ENCODE peak calls at places on chromosomes 2 and 18, in ten cellular contexts. One of them, this sample, is unnamed.

GRCh38 chr2:195503208-195503607 is 153.8 kb upstream of the SLC39A10 start:
- DNase-seq in NCI-H1092: no peak
- DNase-seq in H1: no peak
- DNase-seq in epithelial cell of esophagus: no peak
- DNase-seq in mesothelial cell of epicardium: no peak
- DNase-seq in left ventricle myocardium inferior: no peak
- DNase-seq in posterior vena cava: no peak
- DNase-seq in HS-27A: no peak
- DNase-seq in Right ventricle myocardium superior: no peak
- DNase-seq in NAMALWA: no peak
- DNase-seq in this sample: no peak

GRCh38 chr2:42359304-42359749 is 1.7 kb downstream of the COX7A2L start:
- DNase-seq in NAMALWA: peak
- DNase-seq in NCI-H1092: no peak
- DNase-seq in left ventricle myocardium inferior: no peak
- DNase-seq in mesothelial cell of epicardium: no peak
- DNase-seq in epithelial cell of esophagus: no peak
- DNase-seq in posterior vena cava: no peak
- DNase-seq in H1: no peak
- DNase-seq in Right ventricle myocardium superior: no peak
- DNase-seq in HS-27A: no peak
- DNase-seq in this sample: peak

GRCh38 chr2:170651603-170652002 is 63.5 kb upstream of the SP5 start:
- DNase-seq in HS-27A: no peak
- DNase-seq in Right ventricle myocardium superior: no peak
- DNase-seq in NAMALWA: no peak
- DNase-seq in H1: no peak
- DNase-seq in left ventricle myocardium inferior: no peak
- DNase-seq in mesothelial cell of epicardium: no peak
- DNase-seq in epithelial cell of esophagus: no peak
- DNase-seq in posterior vena cava: no peak
- DNase-seq in NCI-H1092: no peak
- DNase-seq in this sample: no peak

GRCh38 chr2:204613635-204614034 is 68.4 kb downstream of the PARD3B start:
- DNase-seq in epithelial cell of esophagus: no peak
- DNase-seq in mesothelial cell of epicardium: no peak
- DNase-seq in Right ventricle myocardium superior: no peak
- DNase-seq in posterior vena cava: no peak
- DNase-seq in NAMALWA: no peak
- DNase-seq in left ventricle myocardium inferior: no peak
- DNase-seq in HS-27A: no peak
- DNase-seq in NCI-H1092: no peak
- DNase-seq in H1: no peak
- DNase-seq in this sample: no peak

GRCh38 chr2:127568128-127568527 is 32.6 kb downstream of the MYO7B start:
- DNase-seq in mesothelial cell of epicardium: no peak
- DNase-seq in NCI-H1092: no peak
- DNase-seq in left ventricle myocardium inferior: no peak
- DNase-seq in Right ventricle myocardium superior: no peak
- DNase-seq in H1: no peak
- DNase-seq in posterior vena cava: peak
- DNase-seq in epithelial cell of esophagus: no peak
- DNase-seq in HS-27A: no peak
- DNase-seq in NAMALWA: no peak
- DNase-seq in this sample: no peak

GRCh38 chr2:951224-952006 is 766 bp downstream of the SNTG2 start:
- DNase-seq in H1: no peak
- DNase-seq in posterior vena cava: no peak
- DNase-seq in epithelial cell of esophagus: no peak
- DNase-seq in Right ventricle myocardium superior: no peak
- DNase-seq in NCI-H1092: no peak
- DNase-seq in mesothelial cell of epicardium: no peak
- DNase-seq in HS-27A: no peak
- DNase-seq in left ventricle myocardium inferior: no peak
- DNase-seq in NAMALWA: no peak
- DNase-seq in this sample: no peak

GRCh38 chr18:8367217-8367988 is 241.8 kb upstream of the RAB12 start:
- DNase-seq in posterior vena cava: no peak
- DNase-seq in left ventricle myocardium inferior: no peak
- DNase-seq in HS-27A: no peak
- DNase-seq in NAMALWA: no peak
- DNase-seq in mesothelial cell of epicardium: peak
- DNase-seq in NCI-H1092: peak
- DNase-seq in Right ventricle myocardium superior: peak
- DNase-seq in H1: peak
- DNase-seq in epithelial cell of esophagus: peak
- DNase-seq in this sample: peak

GRCh38 chr18:6645246-6645645 is 84.3 kb upstream of the ARHGAP28 start:
- DNase-seq in H1: no peak
- DNase-seq in left ventricle myocardium inferior: no peak
- DNase-seq in NAMALWA: no peak
- DNase-seq in NCI-H1092: no peak
- DNase-seq in Right ventricle myocardium superior: no peak
- DNase-seq in epithelial cell of esophagus: no peak
- DNase-seq in mesothelial cell of epicardium: no peak
- DNase-seq in posterior vena cava: no peak
- DNase-seq in HS-27A: no peak
- DNase-seq in this sample: no peak

GRCh38 chr2:40760071-40760666 is 308.3 kb upstream of the SLC8A1 start:
- DNase-seq in NCI-H1092: no peak
- DNase-seq in Right ventricle myocardium superior: no peak
- DNase-seq in posterior vena cava: no peak
- DNase-seq in left ventricle myocardium inferior: no peak
- DNase-seq in mesothelial cell of epicardium: no peak
- DNase-seq in NAMALWA: peak
- DNase-seq in epithelial cell of esophagus: peak
- DNase-seq in H1: no peak
- DNase-seq in HS-27A: no peak
- DNase-seq in this sample: peak

GRCh38 chr2:96523659-96524481 is 12.7 kb upstream of the ARID5A start:
- DNase-seq in Right ventricle myocardium superior: no peak
- DNase-seq in mesothelial cell of epicardium: no peak
- DNase-seq in NCI-H1092: no peak
- DNase-seq in H1: no peak
- DNase-seq in posterior vena cava: peak
- DNase-seq in left ventricle myocardium inferior: no peak
- DNase-seq in epithelial cell of esophagus: no peak
- DNase-seq in NAMALWA: no peak
- DNase-seq in HS-27A: no peak
- DNase-seq in this sample: no peak

GRCh38 chr2:230865766-230866703 is 1.3 kb downstream of the ITM2C start:
- DNase-seq in left ventricle myocardium inferior: no peak
- DNase-seq in HS-27A: no peak
- DNase-seq in NCI-H1092: no peak
- DNase-seq in epithelial cell of esophagus: no peak
- DNase-seq in posterior vena cava: no peak
- DNase-seq in H1: no peak
- DNase-seq in mesothelial cell of epicardium: no peak
- DNase-seq in Right ventricle myocardium superior: peak
- DNase-seq in NAMALWA: no peak
- DNase-seq in this sample: peak

GRCh38 chr2:10080536-10081304 is 509 bp upstream of the CYS1 start:
- DNase-seq in HS-27A: no peak
- DNase-seq in H1: no peak
- DNase-seq in Right ventricle myocardium superior: no peak
- DNase-seq in left ventricle myocardium inferior: no peak
- DNase-seq in epithelial cell of esophagus: no peak
- DNase-seq in posterior vena cava: no peak
- DNase-seq in NCI-H1092: no peak
- DNase-seq in mesothelial cell of epicardium: no peak
- DNase-seq in NAMALWA: no peak
- DNase-seq in this sample: peak

GRCh38 chr18:9218052-9218451 is 81.5 kb downstream of the ANKRD12 start:
- DNase-seq in NAMALWA: no peak
- DNase-seq in left ventricle myocardium inferior: no peak
- DNase-seq in epithelial cell of esophagus: no peak
- DNase-seq in HS-27A: no peak
- DNase-seq in NCI-H1092: no peak
- DNase-seq in H1: no peak
- DNase-seq in mesothelial cell of epicardium: no peak
- DNase-seq in posterior vena cava: no peak
- DNase-seq in Right ventricle myocardium superior: no peak
- DNase-seq in this sample: no peak

GRCh38 chr2:35495182-35495581 is 860.4 kb upstream of the CRIM1 start:
- DNase-seq in HS-27A: no peak
- DNase-seq in NAMALWA: no peak
- DNase-seq in mesothelial cell of epicardium: no peak
- DNase-seq in left ventricle myocardium inferior: no peak
- DNase-seq in epithelial cell of esophagus: no peak
- DNase-seq in H1: no peak
- DNase-seq in Right ventricle myocardium superior: no peak
- DNase-seq in NCI-H1092: no peak
- DNase-seq in posterior vena cava: no peak
- DNase-seq in this sample: no peak

GRCh38 chr18:35971661-35972196 is 750 bp upstream of the RMP24 start:
- DNase-seq in mesothelial cell of epicardium: no peak
- DNase-seq in Right ventricle myocardium superior: no peak
- DNase-seq in NCI-H1092: no peak
- DNase-seq in left ventricle myocardium inferior: no peak
- DNase-seq in H1: no peak
- DNase-seq in NAMALWA: no peak
- DNase-seq in epithelial cell of esophagus: no peak
- DNase-seq in HS-27A: no peak
- DNase-seq in posterior vena cava: no peak
- DNase-seq in this sample: no peak

GRCh38 chr2:237096911-237097310 is 11.2 kb downstream of the COPS8 start:
- DNase-seq in epithelial cell of esophagus: peak
- DNase-seq in HS-27A: no peak
- DNase-seq in NCI-H1092: no peak
- DNase-seq in H1: no peak
- DNase-seq in mesothelial cell of epicardium: no peak
- DNase-seq in left ventricle myocardium inferior: no peak
- DNase-seq in NAMALWA: no peak
- DNase-seq in Right ventricle myocardium superior: no peak
- DNase-seq in posterior vena cava: no peak
- DNase-seq in this sample: no peak

GRCh38 chr2:215718890-215719289 is 283.0 kb upstream of the FN1 start:
- DNase-seq in posterior vena cava: no peak
- DNase-seq in NCI-H1092: no peak
- DNase-seq in mesothelial cell of epicardium: no peak
- DNase-seq in H1: no peak
- DNase-seq in HS-27A: no peak
- DNase-seq in epithelial cell of esophagus: no peak
- DNase-seq in NAMALWA: no peak
- DNase-seq in left ventricle myocardium inferior: no peak
- DNase-seq in Right ventricle myocardium superior: no peak
- DNase-seq in this sample: no peak

GRCh38 chr18:11149441-11150270 is at the start of gene PIEZO2:
- DNase-seq in posterior vena cava: peak
- DNase-seq in NCI-H1092: no peak
- DNase-seq in HS-27A: no peak
- DNase-seq in Right ventricle myocardium superior: peak
- DNase-seq in mesothelial cell of epicardium: peak
- DNase-seq in left ventricle myocardium inferior: peak
- DNase-seq in epithelial cell of esophagus: no peak
- DNase-seq in NAMALWA: no peak
- DNase-seq in H1: no peak
- DNase-seq in this sample: no peak

GRCh38 chr2:223117533-223117932 is 65.5 kb downstream of the KCNE4 start:
- DNase-seq in NAMALWA: no peak
- DNase-seq in Right ventricle myocardium superior: no peak
- DNase-seq in epithelial cell of esophagus: no peak
- DNase-seq in H1: no peak
- DNase-seq in NCI-H1092: no peak
- DNase-seq in HS-27A: no peak
- DNase-seq in posterior vena cava: no peak
- DNase-seq in left ventricle myocardium inferior: no peak
- DNase-seq in mesothelial cell of epicardium: no peak
- DNase-seq in this sample: no peak

GRCh38 chr2:359047-359446 is 71.2 kb upstream of the ALKAL2 start:
- DNase-seq in mesothelial cell of epicardium: no peak
- DNase-seq in posterior vena cava: no peak
- DNase-seq in H1: no peak
- DNase-seq in NAMALWA: no peak
- DNase-seq in left ventricle myocardium inferior: no peak
- DNase-seq in HS-27A: no peak
- DNase-seq in Right ventricle myocardium superior: no peak
- DNase-seq in epithelial cell of esophagus: no peak
- DNase-seq in NCI-H1092: no peak
- DNase-seq in this sample: no peak

GRCh38 chr18:13240060-13240725 is 21.6 kb downstream of the LDLRAD4 start:
- DNase-seq in left ventricle myocardium inferior: no peak
- DNase-seq in HS-27A: no peak
- DNase-seq in Right ventricle myocardium superior: no peak
- DNase-seq in NAMALWA: no peak
- DNase-seq in NCI-H1092: no peak
- DNase-seq in mesothelial cell of epicardium: no peak
- DNase-seq in posterior vena cava: no peak
- DNase-seq in epithelial cell of esophagus: no peak
- DNase-seq in H1: no peak
- DNase-seq in this sample: no peak

GRCh38 chr2:239142806-239143205 is 258.0 kb downstream of the HDAC4 start:
- DNase-seq in H1: no peak
- DNase-seq in HS-27A: no peak
- DNase-seq in NCI-H1092: no peak
- DNase-seq in mesothelial cell of epicardium: no peak
- DNase-seq in left ventricle myocardium inferior: no peak
- DNase-seq in posterior vena cava: no peak
- DNase-seq in NAMALWA: no peak
- DNase-seq in epithelial cell of esophagus: peak
- DNase-seq in Right ventricle myocardium superior: peak
- DNase-seq in this sample: no peak

GRCh38 chr18:55097406-55098170 is 138.3 kb upstream of the CCDC68 start:
- DNase-seq in epithelial cell of esophagus: no peak
- DNase-seq in mesothelial cell of epicardium: no peak
- DNase-seq in HS-27A: no peak
- DNase-seq in NAMALWA: no peak
- DNase-seq in left ventricle myocardium inferior: no peak
- DNase-seq in Right ventricle myocardium superior: no peak
- DNase-seq in NCI-H1092: no peak
- DNase-seq in H1: no peak
- DNase-seq in posterior vena cava: no peak
- DNase-seq in this sample: no peak

GRCh38 chr2:9278439-9278838 is 71.8 kb downstream of the ASAP2 start:
- DNase-seq in left ventricle myocardium inferior: no peak
- DNase-seq in H1: no peak
- DNase-seq in epithelial cell of esophagus: no peak
- DNase-seq in HS-27A: no peak
- DNase-seq in NCI-H1092: no peak
- DNase-seq in mesothelial cell of epicardium: no peak
- DNase-seq in Right ventricle myocardium superior: no peak
- DNase-seq in NAMALWA: no peak
- DNase-seq in posterior vena cava: no peak
- DNase-seq in this sample: no peak

GRCh38 chr2:157677941-157678340 is 49.3 kb upstream of the ACVR1C start:
- DNase-seq in NCI-H1092: no peak
- DNase-seq in H1: no peak
- DNase-seq in left ventricle myocardium inferior: no peak
- DNase-seq in NAMALWA: no peak
- DNase-seq in epithelial cell of esophagus: no peak
- DNase-seq in mesothelial cell of epicardium: no peak
- DNase-seq in posterior vena cava: no peak
- DNase-seq in HS-27A: no peak
- DNase-seq in Right ventricle myocardium superior: no peak
- DNase-seq in this sample: no peak

GRCh38 chr2:201517094-201517493 is 65.6 kb downstream of the STRADB start:
- DNase-seq in NCI-H1092: no peak
- DNase-seq in NAMALWA: no peak
- DNase-seq in HS-27A: no peak
- DNase-seq in H1: no peak
- DNase-seq in mesothelial cell of epicardium: no peak
- DNase-seq in epithelial cell of esophagus: no peak
- DNase-seq in Right ventricle myocardium superior: no peak
- DNase-seq in left ventricle myocardium inferior: no peak
- DNase-seq in posterior vena cava: no peak
- DNase-seq in this sample: no peak

GRCh38 chr2:212536385-212537310 is 2.0 kb downstream of the ERBB4 start:
- DNase-seq in NAMALWA: no peak
- DNase-seq in Right ventricle myocardium superior: peak
- DNase-seq in H1: no peak
- DNase-seq in epithelial cell of esophagus: peak
- DNase-seq in posterior vena cava: peak
- DNase-seq in NCI-H1092: no peak
- DNase-seq in HS-27A: no peak
- DNase-seq in left ventricle myocardium inferior: no peak
- DNase-seq in mesothelial cell of epicardium: no peak
- DNase-seq in this sample: no peak

GRCh38 chr2:14903709-14904374 is 271.3 kb downstream of the LRATD1 start:
- DNase-seq in left ventricle myocardium inferior: no peak
- DNase-seq in NCI-H1092: no peak
- DNase-seq in NAMALWA: peak
- DNase-seq in H1: peak
- DNase-seq in posterior vena cava: no peak
- DNase-seq in HS-27A: peak
- DNase-seq in mesothelial cell of epicardium: no peak
- DNase-seq in Right ventricle myocardium superior: no peak
- DNase-seq in epithelial cell of esophagus: peak
- DNase-seq in this sample: peak